ENCODE peak calls at places on chromosomes 13 and 19, in six cellular contexts. P is H1, Z is K562, K is GM12878, X is SK-N-SH, J is HepG2. V is an unnamed sample.

GRCh38 chr13:48110930-48111721 is 16.2 kb upstream of the MED4 start:
- DNase-seq in X (no peak), K (no peak), J (peak; percentile 83), P (no peak), Z (no peak), V (no peak)

GRCh38 chr19:45200614-45201013 is 22.0 kb downstream of the BLOC1S3 start:
- DNase-seq in J (peak; percentile 62), X (no peak), P (no peak), K (no peak), Z (no peak), V (no peak)

GRCh38 chr13:40780822-40781401 is 8.5 kb upstream of the SLC25A15 start:
- DNase-seq in P (no peak), X (peak; percentile 20), J (peak; percentile 54), Z (peak; percentile 24), K (no peak), V (peak; percentile 50)

GRCh38 chr13:70523622-70524021 is 415.4 kb upstream of the KLHL1 start:
- DNase-seq in P (no peak), X (peak; percentile 49), J (no peak), Z (no peak), K (no peak), V (no peak)

GRCh38 chr19:55157064-55157908 is at the start of gene TNNI3:
- DNase-seq in J (no peak), X (no peak), K (no peak), P (no peak), Z (peak; percentile 28), V (no peak)

GRCh38 chr19:44904426-44904994 is 1.1 kb upstream of the APOE start:
- DNase-seq in X (peak; percentile 59), K (no peak), P (peak; percentile 54), Z (peak; percentile 32), J (peak; percentile 34), V (no peak)

GRCh38 chr19:9178901-9179300 is at the start of gene OR7D2:
- DNase-seq in X (no peak), Z (no peak), K (no peak), J (no peak), P (no peak), V (no peak)

GRCh38 chr13:40116008-40116407 is 460.5 kb downstream of the COG6 start:
- DNase-seq in K (peak; percentile 48), J (peak; percentile 73), X (no peak), P (no peak), Z (peak; percentile 41), V (no peak)

GRCh38 chr19:8001651-8001994 is 3.8 kb downstream of the ELAVL1 start:
- DNase-seq in P (no peak), J (no peak), Z (no peak), K (no peak), X (no peak), V (peak; percentile 4)

GRCh38 chr13:101127741-101128353 is 288.5 kb downstream of the NALCN start:
- DNase-seq in K (no peak), X (peak; percentile 53), P (no peak), J (peak; percentile 33), Z (peak; percentile 20), V (no peak)

GRCh38 chr13:59269476-59269875 is 894.3 kb downstream of the DIAPH3 start:
- DNase-seq in J (no peak), P (no peak), Z (no peak), X (no peak), K (no peak), V (no peak)

DNA sequence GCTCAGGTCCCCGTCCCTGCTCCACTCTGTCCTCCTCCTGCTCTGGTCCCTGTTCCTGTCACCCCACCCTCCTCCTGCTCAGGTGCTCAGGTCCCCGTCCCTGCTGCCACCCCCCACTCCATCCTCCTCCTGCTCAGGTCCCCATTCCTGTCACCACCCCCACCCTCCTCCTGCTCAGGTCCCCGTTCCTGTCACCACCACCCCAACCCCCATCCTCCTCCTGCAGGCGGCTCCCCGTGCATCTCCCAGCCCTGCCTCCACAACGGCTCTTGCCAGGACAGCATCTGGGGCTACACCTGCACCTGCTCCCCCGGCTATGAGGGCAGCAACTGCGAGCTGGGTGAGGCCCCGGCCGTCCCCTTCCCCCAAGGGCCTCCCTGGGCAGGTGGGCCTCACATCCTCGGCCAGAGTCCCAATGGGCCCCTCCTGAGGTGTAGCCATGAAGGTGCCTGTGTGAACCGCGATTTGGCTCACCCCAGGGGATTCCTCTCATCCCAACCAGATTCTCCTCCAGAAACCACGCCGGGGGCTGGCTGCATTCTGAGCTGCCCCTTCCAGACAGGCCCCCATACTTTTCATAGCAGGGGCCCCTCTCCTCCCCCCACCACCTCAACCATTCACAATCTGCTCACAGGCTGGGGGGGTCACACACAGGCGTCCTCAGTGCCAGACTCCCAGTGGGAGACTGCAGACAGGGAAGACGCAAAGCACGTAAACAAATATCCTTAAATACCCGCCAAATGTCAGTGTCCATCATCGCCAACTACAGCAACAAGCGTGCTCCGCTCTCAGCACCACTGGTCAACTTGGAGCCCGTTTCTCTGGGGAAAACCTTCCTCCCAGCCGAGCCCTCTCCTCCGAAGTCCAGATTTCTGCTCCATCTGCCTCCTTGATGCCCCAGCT is 4.6 kb downstream of the PROZ start:
- DNase-seq in X (no peak), P (no peak), J (no peak), Z (no peak), K (no peak), V (no peak)
- H3K27me3 ChIP-seq in X (no peaks in the 10 kb centered on the region), P (no peaks in the 10 kb centered on the region), J (no peaks in the 10 kb centered on the region), Z (no peaks in the 10 kb centered on the region), K (no peaks in the 10 kb centered on the region), V (peaks cover 14% of the 10 kb centered on the region)

GRCh38 chr19:57359300-57359699 is 4.1 kb upstream of the TRAPPC2B start:
- DNase-seq in P (no peak), J (no peak), Z (no peak), K (no peak), X (no peak), V (no peak)

GRCh38 chr19:57350877-57351805 is at the start of gene ZNF304:
- DNase-seq in J (peak; percentile 93), X (peak; percentile 90), K (peak; percentile 73), Z (peak; percentile 91), P (peak; percentile 80), V (peak; percentile 95)

GRCh38 chr19:57357406-57357805 is 5.9 kb upstream of the TRAPPC2B start:
- DNase-seq in P (no peak), Z (no peak), J (no peak), X (no peak), K (no peak), V (no peak)

GRCh38 chr19:57351867-57352266 is 796 bp downstream of the ZNF304 start:
- DNase-seq in J (no peak), P (no peak), X (no peak), K (no peak), Z (peak; percentile 22), V (no peak)

GRCh38 chr19:57355916-57356315 is 4.8 kb downstream of the ZNF304 start:
- DNase-seq in Z (no peak), J (no peak), K (no peak), P (no peak), X (no peak), V (no peak)
- H3K4me3 ChIP-seq in Z (no peak overlapping the region), J (no peak overlapping the region), K (no peak overlapping the region), P (no peak overlapping the region), X (no peak overlapping the region), V (no peak overlapping the region)

DNA sequence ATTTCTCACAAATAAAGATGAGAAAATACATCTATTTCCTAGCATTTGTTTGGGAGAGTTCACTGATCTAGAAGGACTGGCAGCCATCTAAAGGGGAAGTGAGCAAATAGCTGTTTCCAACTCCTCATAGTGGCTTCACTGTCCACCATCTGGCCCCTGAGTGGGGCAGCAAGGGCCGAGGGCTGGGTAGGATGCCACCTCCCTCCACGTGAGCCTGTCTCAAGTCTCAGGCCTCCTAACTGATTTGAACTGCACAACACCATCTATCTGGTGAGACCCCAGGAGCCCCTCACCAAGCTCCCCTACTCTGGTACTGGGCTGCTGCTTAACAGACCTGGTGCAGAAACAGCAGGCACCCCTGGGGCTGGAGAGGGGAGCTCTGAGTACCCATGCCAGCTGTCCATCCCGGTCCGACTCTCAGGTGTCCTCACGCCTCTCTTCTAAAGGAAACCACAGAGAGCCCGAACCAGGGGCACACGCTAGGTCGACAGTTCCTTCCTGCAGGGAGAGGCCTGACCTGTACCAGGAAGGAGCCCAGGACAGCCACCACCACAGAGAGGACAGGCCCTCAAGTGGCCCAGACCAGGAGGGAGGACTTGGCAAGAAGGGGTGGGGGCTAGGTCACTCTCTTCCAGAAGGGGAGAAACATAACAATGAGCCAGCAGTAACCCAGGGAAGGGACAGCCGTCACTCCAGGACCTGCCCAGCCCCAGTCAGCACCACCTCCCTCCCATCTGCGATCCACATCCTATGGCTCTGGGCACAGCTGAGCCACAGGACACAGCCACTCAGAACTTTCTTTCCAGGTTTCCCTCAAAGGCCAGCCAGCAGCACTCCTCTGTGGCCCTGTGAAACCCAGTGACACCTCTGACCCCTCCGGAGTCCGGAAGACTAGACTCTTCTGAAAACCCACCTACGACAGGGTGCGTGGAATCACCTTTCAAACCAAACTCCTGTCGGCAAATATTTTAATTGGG is 12.9 kb upstream of the SLC35E1 start:
- DNase-seq in X (no peak), P (no peak), J (no peak), Z (no peak), K (no peak), V (no peak)
- TF ChIP-seq GABPA in X (no peak), P (no peak), J (no peak), Z (no peak), K (no peak), V (no peak)

GRCh38 chr19:42175952-42176648 is 41.4 kb downstream of the DEDD2 start:
- DNase-seq in P (no peak), K (no peak), X (peak; percentile 59), J (no peak), Z (no peak), V (no peak)
- H3K27me3 ChIP-seq in P (peaks cover 73% of the 10 kb centered on the region), K (peaks cover 10% of the 10 kb centered on the region), X (peaks cover 35% of the 10 kb centered on the region), J (peaks cover 4% of the 10 kb centered on the region), Z (peaks cover 94% of the 10 kb centered on the region), V (peaks cover 38% of the 10 kb centered on the region)

GRCh38 chr19:51470966-51471365 is 7.4 kb upstream of the CEACAM18 start:
- DNase-seq in X (no peak), Z (peak; percentile 26), P (no peak), K (no peak), J (no peak), V (no peak)

GRCh38 chr19:51469629-51470028 is 8.7 kb upstream of the CEACAM18 start:
- DNase-seq in J (no peak), Z (no peak), X (no peak), K (no peak), P (no peak), V (no peak)

GRCh38 chr19:51468545-51468920 is 9.8 kb upstream of the CEACAM18 start:
- DNase-seq in X (no peak), K (no peak), P (no peak), J (no peak), Z (peak; percentile 49), V (no peak)

GRCh38 chr19:51467864-51468544 is 9.8 kb upstream of the SIGLEC8 start:
- DNase-seq in X (no peak), K (no peak), Z (peak; percentile 67), P (no peak), J (no peak), V (peak; percentile 78)

GRCh38 chr19:51469162-51469561 is 9.2 kb upstream of the CEACAM18 start:
- DNase-seq in J (no peak), K (no peak), Z (peak; percentile 16), X (no peak), P (no peak), V (peak; percentile 36)
- H3K4me3 ChIP-seq in J (no peak overlapping the region), K (no peak overlapping the region), Z (peak overlapping the region; percentile 59), X (no peak overlapping the region), P (no peak overlapping the region), V (no peak overlapping the region)

V was measured in HL-60.